ENCODE peak calls at places on chromosomes 7 and 10, in six cellular contexts. One of them, this sample, is unnamed.

GRCh38 chr10:79387974-79388850 is 40.9 kb downstream of the PPIF start:
- DNase-seq in ELR: no peak
- DNase-seq in T-helper 1 cell: no peak
- DNase-seq in left ventricle myocardium superior: no peak
- DNase-seq in HS-5: no peak
- DNase-seq in transverse colon: peak
- DNase-seq in this sample: no peak

GRCh38 chr7:137130751-137131158 is 212.8 kb downstream of the PTN start:
- DNase-seq in ELR: peak
- DNase-seq in T-helper 1 cell: no peak
- DNase-seq in left ventricle myocardium superior: no peak
- DNase-seq in HS-5: no peak
- DNase-seq in transverse colon: no peak
- DNase-seq in this sample: no peak

GRCh38 chr7:131745645-131746248 is 189.3 kb upstream of the PODXL start:
- DNase-seq in ELR: peak
- DNase-seq in T-helper 1 cell: no peak
- DNase-seq in left ventricle myocardium superior: peak
- DNase-seq in HS-5: no peak
- DNase-seq in transverse colon: no peak
- DNase-seq in this sample: no peak

GRCh38 chr10:6763417-6763816 is 183.3 kb upstream of the PRKCQ start:
- DNase-seq in ELR: no peak
- DNase-seq in T-helper 1 cell: no peak
- DNase-seq in left ventricle myocardium superior: no peak
- DNase-seq in HS-5: no peak
- DNase-seq in transverse colon: no peak
- DNase-seq in this sample: no peak

GRCh38 chr7:159197066-159197975 is 52.7 kb upstream of the VIPR2 start:
- DNase-seq in ELR: no peak
- DNase-seq in T-helper 1 cell: no peak
- DNase-seq in left ventricle myocardium superior: peak
- DNase-seq in HS-5: no peak
- DNase-seq in transverse colon: peak
- DNase-seq in this sample: no peak

GRCh38 chr7:26078437-26079362 is 73.3 kb upstream of the NFE2L3 start:
- DNase-seq in ELR: peak
- DNase-seq in T-helper 1 cell: peak
- DNase-seq in left ventricle myocardium superior: peak
- DNase-seq in HS-5: no peak
- DNase-seq in transverse colon: peak
- DNase-seq in this sample: peak

GRCh38 chr7:3910041-3910440 is 609.0 kb downstream of the SDK1 start:
- DNase-seq in ELR: no peak
- DNase-seq in T-helper 1 cell: no peak
- DNase-seq in left ventricle myocardium superior: no peak
- DNase-seq in HS-5: no peak
- DNase-seq in transverse colon: no peak
- DNase-seq in this sample: no peak

GRCh38 chr10:132455441-132455971 is 58.5 kb downstream of the PWWP2B start:
- DNase-seq in ELR: no peak
- DNase-seq in T-helper 1 cell: no peak
- DNase-seq in left ventricle myocardium superior: no peak
- DNase-seq in HS-5: no peak
- DNase-seq in transverse colon: peak
- DNase-seq in this sample: no peak

GRCh38 chr7:122738937-122739336 is 36.2 kb upstream of the RNF148 start:
- DNase-seq in ELR: no peak
- DNase-seq in T-helper 1 cell: no peak
- DNase-seq in left ventricle myocardium superior: no peak
- DNase-seq in HS-5: no peak
- DNase-seq in transverse colon: no peak
- DNase-seq in this sample: no peak

GRCh38 chr7:46233585-46234329 is 312.7 kb upstream of the IGFBP3 start:
- DNase-seq in ELR: no peak
- DNase-seq in T-helper 1 cell: no peak
- DNase-seq in left ventricle myocardium superior: no peak
- DNase-seq in HS-5: no peak
- DNase-seq in transverse colon: no peak
- DNase-seq in this sample: no peak

GRCh38 chr10:73159038-73159648 is 8.7 kb downstream of the ECD start:
- DNase-seq in ELR: peak
- DNase-seq in T-helper 1 cell: peak
- DNase-seq in left ventricle myocardium superior: peak
- DNase-seq in HS-5: peak
- DNase-seq in transverse colon: peak
- DNase-seq in this sample: no peak

GRCh38 chr7:2007526-2007925 is 225.2 kb downstream of the MAD1L1 start:
- DNase-seq in ELR: no peak
- DNase-seq in T-helper 1 cell: no peak
- DNase-seq in left ventricle myocardium superior: peak
- DNase-seq in HS-5: no peak
- DNase-seq in transverse colon: no peak
- DNase-seq in this sample: peak

GRCh38 chr7:106717997-106718871 is 57.3 kb upstream of the CCDC71L start:
- DNase-seq in ELR: peak
- DNase-seq in T-helper 1 cell: peak
- DNase-seq in left ventricle myocardium superior: no peak
- DNase-seq in HS-5: peak
- DNase-seq in transverse colon: no peak
- DNase-seq in this sample: no peak

This sample was measured in Right ventricle myocardium inferior.